ENCODE peak calls at places on chromosome 11, in nine cellular contexts. C is breast epithelium, A is psoas muscle, R is left ventricle myocardium inferior, T is kidney, H is mesendoderm, Y is esophagus muscularis mucosa, G is upper lobe of left lung, J is spleen. V is an unnamed sample. For H3K36me3 and H3K4me1, the result is how much of the 10 kb centered on the place peaks cover.

GRCh38 chr11:31687256-31687655 is 123.9 kb downstream of the PAX6 start:
- DNase-seq in C (no peak), A (no peak), R (no peak), T (no peak), H (no peak), Y (no peak), G (no peak), J (no peak), V (no peak)

GRCh38 chr11:126194121-126194543 is 17.3 kb downstream of the RPUSD4 start:
- DNase-seq in C (peak), A (no peak), R (no peak), T (no peak), H (peak), Y (no peak), G (no peak), J (no peak), V (peak)

GRCh38 chr11:57800444-57801184 is 39.0 kb downstream of the CTNND1 start:
- DNase-seq in C (peak), A (no peak), R (no peak), T (no peak), H (peak), Y (no peak), G (no peak), J (no peak), V (peak)

GRCh38 chr11:12675951-12676711 is 1.9 kb downstream of the TEAD1 start:
- DNase-seq in C (no peak), A (no peak), R (no peak), T (no peak), H (peak), Y (no peak), G (no peak), J (no peak), V (no peak)

GRCh38 chr11:12222099-12222751 is 111.8 kb downstream of the MICAL2 start:
- DNase-seq in C (no peak), A (peak), R (peak), T (no peak), H (peak), Y (no peak), G (peak), J (no peak), V (no peak)

GRCh38 chr11:86695391-86695790 is 23.0 kb upstream of the ME3 start:
- DNase-seq in C (no peak), A (no peak), R (no peak), T (no peak), H (no peak), Y (no peak), G (no peak), J (no peak), V (no peak)

GRCh38 chr11:120336641-120337132 is 474 bp downstream of the ARHGEF12 start:
- DNase-seq in C (no peak), A (peak), R (peak), T (no peak), H (peak), Y (no peak), G (peak), J (no peak), V (no peak)

GRCh38 chr11:69909561-69910518 is 90.6 kb upstream of the FGF3 start:
- DNase-seq in C (no peak), A (no peak), R (no peak), T (peak), H (no peak), Y (no peak), G (no peak), J (peak), V (no peak)

GRCh38 chr11:74950374-74950969 is 1.4 kb downstream of the SPCS2 start:
- DNase-seq in C (no peak), A (no peak), R (no peak), T (no peak), H (no peak), Y (no peak), G (no peak), J (no peak), V (no peak)

GRCh38 chr11:128195057-128195751 is 392.2 kb downstream of the ETS1 start:
- DNase-seq in C (no peak), A (no peak), R (no peak), T (no peak), H (no peak), Y (no peak), G (peak), J (no peak), V (peak)

GRCh38 chr11:33952805-33953204 is 60.9 kb upstream of the LMO2 start:
- DNase-seq in C (no peak), A (no peak), R (no peak), T (no peak), H (no peak), Y (no peak), G (no peak), J (no peak), V (no peak)

GRCh38 chr11:363948-364761 is 5.1 kb upstream of the B4GALNT4 start:
- DNase-seq in C (peak), A (no peak), R (no peak), T (peak), H (peak), Y (no peak), G (peak), J (peak), V (peak)

GRCh38 chr11:30478923-30479322 is 107.2 kb downstream of the MPPED2 start:
- DNase-seq in C (no peak), A (peak), R (peak), T (peak), H (peak), Y (no peak), G (no peak), J (no peak), V (no peak)

GRCh38 chr11:124238512-124238911 is 2.4 kb upstream of the OR8G1 start:
- DNase-seq in C (no peak), A (no peak), R (no peak), T (no peak), H (no peak), Y (no peak), G (no peak), J (no peak), V (no peak)

GRCh38 chr11:2271327-2272240 is 1.2 kb upstream of the ASCL2 start:
- DNase-seq in C (peak), A (no peak), R (no peak), T (peak), H (no peak), Y (peak), G (no peak), J (no peak), V (no peak)

GRCh38 chr11:23789938-23790371 is 706.9 kb upstream of the LUZP2 start:
- DNase-seq in C (no peak), A (no peak), R (no peak), T (no peak), H (no peak), Y (no peak), G (no peak), J (no peak), V (no peak)

GRCh38 chr11:115503083-115503885 is 931 bp downstream of the CADM1 start:
- DNase-seq in C (peak), A (peak), R (peak), T (peak), H (peak), Y (no peak), G (peak), J (peak), V (peak)

GRCh38 chr11:94655951-94656350 is 88.8 kb downstream of the PIWIL4 start:
- DNase-seq in C (no peak), A (no peak), R (no peak), T (no peak), H (no peak), Y (no peak), G (no peak), J (no peak), V (no peak)
- H3K36me3 ChIP-seq in C (under half), A (under half), R (under half), T (under half), H (under half), Y (under half), G (under half), J (under half), V (under half)

DNA sequence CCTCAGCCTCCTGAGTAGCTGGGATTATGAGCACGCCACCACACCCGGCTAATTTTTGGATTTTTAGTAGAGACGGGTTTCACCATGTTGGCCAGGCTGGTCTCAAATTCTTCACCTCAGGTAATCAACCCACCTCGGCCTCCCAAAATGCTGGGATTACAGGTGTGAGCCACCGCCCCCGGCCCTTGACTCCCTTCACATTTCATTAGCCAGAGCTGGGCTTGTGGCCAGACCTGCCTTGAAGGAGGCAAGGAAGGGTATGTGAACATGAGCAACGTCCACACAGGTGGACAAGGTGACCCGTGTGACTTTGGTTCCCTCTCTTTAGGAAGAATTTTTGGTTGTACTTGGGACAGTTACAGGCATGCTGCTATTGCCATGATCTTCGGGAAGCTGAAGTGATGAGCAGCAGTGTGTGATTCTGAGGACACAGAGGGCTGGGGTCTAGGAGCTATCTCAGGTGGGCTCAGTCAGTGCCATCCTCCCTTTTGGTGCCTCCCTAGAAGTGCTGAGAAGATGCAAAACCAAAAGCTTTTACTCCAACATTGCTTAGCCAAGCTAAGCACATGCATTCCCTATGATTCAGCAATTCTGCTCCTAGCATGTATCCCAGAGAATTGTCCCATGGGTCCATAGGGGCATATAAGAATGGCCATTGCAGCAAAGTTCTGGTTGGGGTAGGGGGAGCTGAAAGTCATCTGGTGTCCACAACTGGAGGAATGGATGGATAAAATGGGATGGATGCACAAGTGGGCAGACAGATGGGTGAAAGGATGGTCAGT is 6.1 kb downstream of the AP5B1 start:
- DNase-seq in C (peak), A (no peak), R (no peak), T (no peak), H (no peak), Y (peak), G (no peak), J (peak), V (no peak)
- H3K4me3 ChIP-seq in C (no peak), A (no peak), R (no peak), T (no peak), H (no peak), Y (no peak), G (no peak), J (peak), V (no peak)

GRCh38 chr11:94730153-94730552 is 38.0 kb upstream of the AMOTL1 start:
- DNase-seq in C (no peak), A (no peak), R (no peak), T (no peak), H (no peak), Y (peak), G (no peak), J (no peak), V (no peak)

GRCh38 chr11:94729352-94729751 is 38.8 kb upstream of the AMOTL1 start:
- DNase-seq in C (no peak), A (no peak), R (no peak), T (no peak), H (no peak), Y (no peak), G (no peak), J (no peak), V (no peak)

GRCh38 chr11:94727766-94728165 is 40.4 kb upstream of the AMOTL1 start:
- DNase-seq in C (no peak), A (no peak), R (no peak), T (no peak), H (no peak), Y (peak), G (no peak), J (no peak), V (no peak)

GRCh38 chr11:94725071-94725470 is 43.1 kb upstream of the AMOTL1 start:
- DNase-seq in C (no peak), A (no peak), R (no peak), T (no peak), H (no peak), Y (peak), G (no peak), J (no peak), V (no peak)

GRCh38 chr11:94728541-94728940 is 39.6 kb upstream of the AMOTL1 start:
- DNase-seq in C (no peak), A (no peak), R (no peak), T (no peak), H (no peak), Y (no peak), G (no peak), J (no peak), V (no peak)
- H3K4me1 ChIP-seq in C (under half), A (under half), R (under half), T (under half), H (under half), Y (under half), G (under half), J (under half), V (under half)

DNA sequence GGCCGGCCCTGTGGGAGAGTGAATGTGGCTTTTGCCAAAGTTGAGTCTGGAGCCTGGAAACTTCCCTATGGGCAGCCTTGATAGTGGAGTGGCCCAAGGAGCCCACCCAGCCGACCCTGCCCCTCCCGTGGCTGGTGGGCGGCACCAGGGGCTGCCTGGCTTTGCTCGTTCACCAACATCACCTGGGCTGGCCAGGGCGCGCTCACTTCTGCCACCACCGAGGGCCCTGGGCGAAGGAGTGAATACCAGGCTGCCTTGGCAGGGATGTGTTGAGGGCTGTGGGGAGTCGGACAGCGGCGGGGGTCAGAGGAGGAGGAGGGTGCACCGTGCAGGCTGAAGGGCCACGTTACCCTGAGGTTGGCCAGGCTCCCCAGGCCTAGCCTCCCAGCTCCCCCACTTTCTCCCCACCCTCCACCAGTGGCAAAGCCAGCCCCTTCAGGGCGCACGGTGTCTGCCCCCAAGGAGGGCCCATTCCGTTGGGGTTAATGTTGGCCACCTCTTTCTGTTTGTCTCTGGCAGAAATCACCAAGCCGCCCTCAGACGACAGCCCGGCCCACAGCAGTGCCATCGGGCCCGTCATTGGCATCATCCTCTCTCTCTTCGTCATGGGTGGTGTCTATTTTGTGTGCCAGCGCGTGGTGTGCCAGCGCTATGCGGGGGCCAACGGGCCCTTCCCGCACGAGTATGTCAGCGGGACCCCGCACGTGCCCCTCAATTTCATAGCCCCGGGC is 22.5 kb upstream of the PPP6R3 start:
- DNase-seq in C (no peak), A (no peak), R (no peak), T (no peak), H (no peak), Y (no peak), G (no peak), J (no peak), V (no peak)
- H3K36me3 ChIP-seq in C (under half), A (half or more), R (half or more), T (under half), H (under half), Y (half or more), G (under half), J (under half), V (under half)

GRCh38 chr11:104161751-104162450 is 2.0 kb downstream of the PDGFD start:
- DNase-seq in C (no peak), A (no peak), R (no peak), T (no peak), H (no peak), Y (no peak), G (no peak), J (no peak), V (no peak)

GRCh38 chr11:104164028-104164520 is at the start of gene PDGFD:
- DNase-seq in C (peak), A (peak), R (peak), T (peak), H (peak), Y (no peak), G (peak), J (peak), V (peak)

GRCh38 chr11:104163100-104164027 is 583 bp downstream of the PDGFD start:
- DNase-seq in C (peak), A (peak), R (peak), T (no peak), H (peak), Y (no peak), G (no peak), J (peak), V (no peak)

GRCh38 chr11:104159356-104159755 is 4.6 kb downstream of the PDGFD start:
- DNase-seq in C (no peak), A (no peak), R (no peak), T (no peak), H (no peak), Y (no peak), G (no peak), J (no peak), V (no peak)

DNA sequence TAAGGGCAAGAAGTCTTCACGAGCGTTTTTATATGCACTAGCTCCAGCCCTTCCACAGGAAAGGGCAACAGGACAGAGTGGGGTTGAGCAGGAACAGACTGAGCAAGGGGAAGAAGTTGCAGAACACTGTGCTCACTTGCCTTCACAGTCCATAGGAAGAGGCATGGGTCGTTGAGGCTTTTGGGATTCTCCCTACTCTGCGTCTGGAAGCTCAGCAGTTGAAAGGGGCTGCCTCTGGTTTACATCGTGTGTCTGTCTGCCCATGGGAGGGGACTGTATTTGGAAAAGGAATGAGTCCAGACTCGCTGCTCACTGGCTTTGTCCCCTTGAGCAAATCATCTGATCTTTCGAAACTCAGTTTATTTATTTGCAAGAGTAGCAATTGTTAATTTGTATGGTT is 1.1 kb upstream of the PDGFD start:
- DNase-seq in C (no peak), A (no peak), R (no peak), T (no peak), H (no peak), Y (no peak), G (no peak), J (peak), V (no peak)
- H3K4me3 ChIP-seq in C (no peak), A (no peak), R (no peak), T (no peak), H (no peak), Y (no peak), G (no peak), J (no peak), V (no peak)

GRCh38 chr11:64127267-64128072 is 38.4 kb downstream of the MACROD1 start:
- DNase-seq in C (no peak), A (no peak), R (no peak), T (peak), H (peak), Y (no peak), G (no peak), J (no peak), V (no peak)
- H3K4me1 ChIP-seq in C (under half), A (under half), R (under half), T (under half), H (under half), Y (under half), G (under half), J (under half), V (under half)

GRCh38 chr11:46762248-46762647 is 43.2 kb downstream of the F2 start:
- DNase-seq in C (no peak), A (no peak), R (no peak), T (no peak), H (no peak), Y (no peak), G (no peak), J (no peak), V (no peak)
- H3K36me3 ChIP-seq in C (under half), A (half or more), R (half or more), T (under half), H (under half), Y (half or more), G (under half), J (half or more), V (under half)

GRCh38 chr11:6630632-6631291 is 11.5 kb upstream of the TPP1 start:
- DNase-seq in C (no peak), A (no peak), R (no peak), T (peak), H (no peak), Y (no peak), G (peak), J (peak), V (no peak)
- H3K4me3 ChIP-seq in C (peak), A (no peak), R (no peak), T (peak), H (no peak), Y (no peak), G (peak), J (no peak), V (no peak)

DNA sequence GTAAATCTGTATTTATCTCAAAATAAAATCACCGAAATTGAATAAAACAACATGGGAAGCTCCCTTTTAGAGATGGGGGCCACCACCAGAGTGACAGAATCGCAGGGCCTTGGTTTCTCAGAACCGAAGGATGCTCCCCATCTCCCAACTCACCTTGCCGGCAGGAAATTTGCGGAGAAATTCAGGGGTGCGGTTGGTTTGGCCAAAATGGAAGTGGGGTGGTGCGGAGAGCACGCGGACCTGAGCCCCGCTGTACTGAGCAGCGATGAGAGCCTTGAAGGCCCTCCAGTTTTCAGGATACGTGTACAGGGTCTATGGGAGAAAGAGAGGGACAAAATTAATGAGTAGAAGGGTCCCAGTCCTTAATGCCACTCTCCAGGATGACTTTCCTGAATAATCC is 1.3 kb downstream of the EEF1G start:
- DNase-seq in C (no peak), A (no peak), R (no peak), T (peak), H (no peak), Y (no peak), G (no peak), J (peak), V (no peak)
- H3K4me1 ChIP-seq in C (under half), A (half or more), R (half or more), T (under half), H (under half), Y (half or more), G (under half), J (under half), V (under half)

GRCh38 chr11:6608726-6609501 is 3.1 kb downstream of the TAF10 start:
- DNase-seq in C (peak), A (no peak), R (no peak), T (peak), H (no peak), Y (peak), G (no peak), J (no peak), V (no peak)

GRCh38 chr11:6608011-6608410 is 4.0 kb downstream of the TAF10 start:
- DNase-seq in C (peak), A (no peak), R (no peak), T (peak), H (no peak), Y (no peak), G (no peak), J (peak), V (no peak)

GRCh38 chr11:6610591-6610990 is 1.4 kb downstream of the TAF10 start:
- DNase-seq in C (no peak), A (no peak), R (no peak), T (peak), H (no peak), Y (no peak), G (no peak), J (peak), V (no peak)

GRCh38 chr11:6611092-6612007 is 666 bp downstream of the TAF10 start:
- DNase-seq in C (peak), A (peak), R (peak), T (peak), H (peak), Y (no peak), G (no peak), J (peak), V (no peak)

DNA sequence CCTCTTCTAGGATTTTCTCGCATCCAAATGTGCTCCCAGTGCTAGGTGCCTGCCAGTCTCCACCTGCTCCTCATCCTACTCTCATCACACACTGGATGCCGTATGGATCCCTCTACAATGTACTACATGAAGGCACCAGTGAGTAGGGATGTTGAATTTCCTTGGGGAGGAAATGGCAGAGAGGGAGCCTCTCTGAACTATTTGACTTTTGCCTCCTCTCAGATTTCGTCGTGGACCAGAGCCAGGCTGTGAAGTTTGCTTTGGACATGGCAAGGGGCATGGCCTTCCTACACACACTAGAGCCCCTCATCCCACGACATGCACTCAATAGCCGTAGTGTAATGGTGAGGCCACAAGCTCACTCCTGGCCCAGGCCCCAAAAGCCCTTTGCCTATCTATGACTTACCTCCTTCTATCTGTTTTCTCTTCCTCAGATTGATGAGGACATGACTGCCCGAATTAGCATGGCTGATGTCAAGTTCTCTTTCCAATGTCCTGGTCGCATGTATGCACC is 2.5 kb downstream of the TAF10 start:
- DNase-seq in C (peak), A (no peak), R (no peak), T (no peak), H (no peak), Y (no peak), G (no peak), J (no peak), V (no peak)
- H3K36me3 ChIP-seq in C (under half), A (half or more), R (under half), T (under half), H (under half), Y (under half), G (under half), J (under half), V (under half)